ENCODE peak calls at places on chromosomes 5 and 9, in eight cellular contexts. H is RWPE1; E is D721Med; P is choroid plexus epithelial cell; V is GM12865; B is CD8-positive, alpha-beta T cell; N is HFFc6; S is cardiac muscle cell. J is an unnamed sample.

GRCh38 chr9:93633492-93634221 is 57.3 kb downstream of the PHF2 start:
- DNase-seq in H (no peak), E (no peak), P (no peak), V (no peak), B (no peak), N (no peak), S (no peak), J (no peak)

GRCh38 chr9:74887041-74887980 is at the start of gene TRPM6:
- DNase-seq in H (peak; percentile 59), E (no peak), P (peak; percentile 80), V (no peak), B (peak; percentile 56), N (peak; percentile 12), S (peak; percentile 91), J (peak; percentile 72)

GRCh38 chr9:37392272-37392671 is 30.2 kb upstream of the GRHPR start:
- DNase-seq in H (no peak), E (no peak), P (no peak), V (no peak), B (no peak), N (no peak), S (no peak), J (no peak)

GRCh38 chr9:120932086-120932818 is 5.7 kb upstream of the TRAF1 start:
- DNase-seq in H (no peak), E (peak; percentile 59), P (no peak), V (no peak), B (no peak), N (no peak), S (no peak), J (no peak)

GRCh38 chr5:34959323-34959722 is 30.0 kb downstream of the DNAJC21 start:
- DNase-seq in H (peak; percentile 19), E (no peak), P (peak; percentile 93), V (peak; percentile 85), B (no peak), N (peak; percentile 54), S (peak; percentile 21), J (no peak)

GRCh38 chr9:20087481-20087880 is 298.6 kb upstream of the SLC24A2 start:
- DNase-seq in H (no peak), E (no peak), P (peak; percentile 76), V (no peak), B (no peak), N (no peak), S (peak; percentile 15), J (no peak)

GRCh38 chr5:56025303-56025885 is 30.6 kb upstream of the IL6ST start:
- DNase-seq in H (no peak), E (no peak), P (peak; percentile 28), V (no peak), B (no peak), N (no peak), S (no peak), J (no peak)

GRCh38 chr5:143977891-143978448 is 166.0 kb downstream of the HMHB1 start:
- DNase-seq in H (peak; percentile 84), E (no peak), P (peak; percentile 48), V (no peak), B (no peak), N (no peak), S (no peak), J (no peak)

GRCh38 chr5:87020099-87020934 is 247.4 kb upstream of the RASA1 start:
- DNase-seq in H (no peak), E (no peak), P (peak; percentile 43), V (peak; percentile 86), B (peak; percentile 65), N (no peak), S (peak; percentile 41), J (no peak)

GRCh38 chr9:93036887-93037475 is 21.5 kb upstream of the SUSD3 start:
- DNase-seq in H (no peak), E (no peak), P (no peak), V (no peak), B (no peak), N (no peak), S (no peak), J (no peak)

GRCh38 chr9:136203406-136204085 is 1.4 kb downstream of the LHX3 start:
- DNase-seq in H (no peak), E (no peak), P (no peak), V (no peak), B (no peak), N (no peak), S (no peak), J (no peak)

GRCh38 chr9:114025196-114025753 is 52.8 kb downstream of the AMBP start:
- DNase-seq in H (no peak), E (no peak), P (no peak), V (no peak), B (no peak), N (no peak), S (peak; percentile 13), J (no peak)

GRCh38 chr5:109479260-109479860 is 69.6 kb upstream of the PJA2 start:
- DNase-seq in H (no peak), E (no peak), P (peak; percentile 61), V (peak; percentile 12), B (no peak), N (peak; percentile 4), S (peak; percentile 45), J (no peak)

GRCh38 chr9:17930091-17930490 is 351.2 kb downstream of the SH3GL2 start:
- DNase-seq in H (no peak), E (no peak), P (no peak), V (no peak), B (no peak), N (no peak), S (no peak), J (no peak)

GRCh38 chr9:107513464-107514092 is 24.0 kb upstream of the KLF4 start:
- DNase-seq in H (no peak), E (no peak), P (no peak), V (peak; percentile 38), B (no peak), N (no peak), S (no peak), J (no peak)

GRCh38 chr9:134777153-134777552 is 103.5 kb upstream of the FCN2 start:
- DNase-seq in H (no peak), E (no peak), P (no peak), V (no peak), B (no peak), N (no peak), S (no peak), J (no peak)

GRCh38 chr9:37966443-37967271 is 62.7 kb upstream of the SLC25A51 start:
- DNase-seq in H (no peak), E (no peak), P (peak; percentile 44), V (no peak), B (no peak), N (no peak), S (no peak), J (no peak)

GRCh38 chr9:112012026-112012902 is 115.7 kb downstream of the UGCG start:
- DNase-seq in H (peak; percentile 93), E (no peak), P (peak; percentile 94), V (peak; percentile 94), B (no peak), N (peak; percentile 91), S (peak; percentile 91), J (peak; percentile 45)

GRCh38 chr9:135394699-135395645 is 84.6 kb upstream of the PPP1R26 start:
- DNase-seq in H (no peak), E (no peak), P (no peak), V (no peak), B (no peak), N (no peak), S (no peak), J (no peak)

GRCh38 chr9:78363221-78363620 is 66.3 kb downstream of the PSAT1 start:
- DNase-seq in H (no peak), E (no peak), P (no peak), V (no peak), B (no peak), N (peak; percentile 78), S (peak; percentile 30), J (no peak)

GRCh38 chr5:139461698-139462097 is 845 bp downstream of the ECSCR start:
- DNase-seq in H (no peak), E (no peak), P (peak; percentile 50), V (no peak), B (no peak), N (peak; percentile 60), S (peak; percentile 58), J (no peak)

GRCh38 chr5:179438461-179438860 is 93.2 kb upstream of the ADAMTS2 start:
- DNase-seq in H (no peak), E (no peak), P (no peak), V (no peak), B (no peak), N (no peak), S (no peak), J (no peak)

GRCh38 chr9:78507008-78507407 is 210.1 kb downstream of the PSAT1 start:
- DNase-seq in H (no peak), E (no peak), P (no peak), V (no peak), B (no peak), N (no peak), S (no peak), J (no peak)

GRCh38 chr5:476102-476813 is 33.3 kb downstream of the EXOC3 start:
- DNase-seq in H (no peak), E (no peak), P (no peak), V (no peak), B (no peak), N (no peak), S (no peak), J (no peak)

GRCh38 chr5:158451203-158451982 is 592.4 kb upstream of the CLINT1 start:
- DNase-seq in H (no peak), E (no peak), P (peak; percentile 82), V (no peak), B (no peak), N (peak; percentile 17), S (peak; percentile 68), J (no peak)

GRCh38 chr5:151338734-151339133 is 8.6 kb downstream of the SLC36A2 start:
- DNase-seq in H (no peak), E (no peak), P (no peak), V (no peak), B (no peak), N (no peak), S (no peak), J (no peak)

GRCh38 chr9:80664327-80665210 is 1024.8 kb downstream of the TLE1 start:
- DNase-seq in H (peak; percentile 50), E (no peak), P (peak; percentile 41), V (no peak), B (no peak), N (no peak), S (peak; percentile 2), J (no peak)
- TF ChIP-seq CTCF in H (peak; percentile 47), E (peak; percentile 18), P (peak; percentile 30), V (no peak), B (no peak), N (no peak), S (no peak), J (no peak)

GRCh38 chr9:24828687-24829086 is 283.0 kb upstream of the IZUMO3 start:
- DNase-seq in H (no peak), E (no peak), P (no peak), V (no peak), B (no peak), N (no peak), S (no peak), J (no peak)

GRCh38 chr9:24832307-24832706 is 286.6 kb upstream of the IZUMO3 start:
- DNase-seq in H (peak; percentile 3), E (no peak), P (peak; percentile 1), V (no peak), B (no peak), N (no peak), S (no peak), J (no peak)
- TF ChIP-seq CTCF in H (no peak), E (peak; percentile 40), P (peak; percentile 22), V (no peak), B (no peak), N (peak; percentile 58), S (no peak), J (no peak)

GRCh38 chr9:32581512-32582143 is 8.7 kb upstream of the NDUFB6 start:
- DNase-seq in H (peak; percentile 53), E (no peak), P (peak; percentile 88), V (peak; percentile 70), B (no peak), N (peak; percentile 51), S (peak; percentile 81), J (no peak)
- TF ChIP-seq CTCF in H (peak; percentile 90), E (peak; percentile 63), P (peak; percentile 83), V (peak; percentile 58), B (peak; percentile 47), N (peak; percentile 83), S (peak; percentile 65), J (no peak)

GRCh38 chr5:42228279-42228678 is 195.0 kb upstream of the GHR start:
- DNase-seq in H (no peak), E (no peak), P (no peak), V (no peak), B (no peak), N (no peak), S (no peak), J (no peak)
- TF ChIP-seq CTCF in H (no peak), E (no peak), P (no peak), V (no peak), B (no peak), N (no peak), S (no peak), J (no peak)